ENCODE peak calls at places on chromosomes 12 and 14, in five cellular contexts. T is K562, Z is H1, A is HepG2, F is GM12878. Q is an unnamed sample.

GRCh38 chr14:100615736-100616695 is 28.8 kb upstream of the BEGAIN start:
- DNase-seq in T (no peak), Z (no peak), A (no peak), F (no peak), Q (no peak)

GRCh38 chr12:43880547-43880946 is 44.7 kb downstream of the TMEM117 start:
- DNase-seq in T (no peak), Z (no peak), A (no peak), F (no peak), Q (no peak)

GRCh38 chr12:95548056-95548538 is 3.2 kb downstream of the USP44 start:
- DNase-seq in T (peak; percentile 26), Z (peak; percentile 66), A (no peak), F (no peak), Q (no peak)

GRCh38 chr12:65646127-65646643 is 178.1 kb upstream of the HMGA2 start:
- DNase-seq in T (no peak), Z (no peak), A (no peak), F (no peak), Q (no peak)

GRCh38 chr14:102784892-102785597 is 7.8 kb downstream of the TRAF3 start:
- DNase-seq in T (no peak), Z (no peak), A (no peak), F (no peak), Q (no peak)

GRCh38 chr12:46296822-46297221 is 28.0 kb upstream of the SLC38A1 start:
- DNase-seq in T (no peak), Z (no peak), A (no peak), F (no peak), Q (no peak)

GRCh38 chr12:70919597-70920035 is 922 bp downstream of the PTPRR start:
- DNase-seq in T (no peak), Z (no peak), A (no peak), F (no peak), Q (no peak)

GRCh38 chr14:22994762-22995275 is 12.5 kb upstream of the AJUBA start:
- DNase-seq in T (peak; percentile 32), Z (no peak), A (peak; percentile 67), F (no peak), Q (no peak)

GRCh38 chr12:68482660-68483059 is 128.0 kb upstream of the RAP1B start:
- DNase-seq in T (no peak), Z (no peak), A (no peak), F (peak; percentile 89), Q (no peak)

GRCh38 chr12:97763113-97763512 is 300.5 kb downstream of the RMST start:
- DNase-seq in T (no peak), Z (no peak), A (no peak), F (no peak), Q (no peak)

GRCh38 chr14:76050797-76051392 is 65.3 kb downstream of the IFT43 start:
- DNase-seq in T (peak; percentile 45), Z (peak; percentile 79), A (peak; percentile 47), F (peak; percentile 21), Q (peak; percentile 21)

GRCh38 chr14:91420686-91421085 is 3.1 kb upstream of the CCDC88C start:
- DNase-seq in T (no peak), Z (peak; percentile 20), A (peak; percentile 65), F (no peak), Q (no peak)

GRCh38 chr14:33127531-33127930 is 188.9 kb downstream of the NPAS3 start:
- DNase-seq in T (no peak), Z (no peak), A (no peak), F (no peak), Q (no peak)

GRCh38 chr12:129073157-129073915 is 220.1 kb downstream of the GLT1D1 start:
- DNase-seq in T (no peak), Z (no peak), A (no peak), F (no peak), Q (no peak)

GRCh38 chr12:78392918-78393317 is 471.7 kb upstream of the SYT1 start:
- DNase-seq in T (no peak), Z (no peak), A (no peak), F (no peak), Q (no peak)

GRCh38 chr12:38934696-38935095 is 29.3 kb upstream of the CPNE8 start:
- DNase-seq in T (no peak), Z (no peak), A (no peak), F (no peak), Q (no peak)

GRCh38 chr14:104979758-104980591 is 1.8 kb upstream of the AHNAK2 start:
- DNase-seq in T (no peak), Z (no peak), A (no peak), F (no peak), Q (no peak)
- TF ChIP-seq SRF in T (no peak), Z (no peak), A (no peak), F (no peak), Q (no peak)

GRCh38 chr14:60287452-60287851 is 38.4 kb downstream of the PPM1A start:
- DNase-seq in T (no peak), Z (no peak), A (no peak), F (no peak), Q (no peak)
- TF ChIP-seq SRF in T (no peak), Z (no peak), A (no peak), F (no peak), Q (no peak)

GRCh38 chr14:77478029-77478428 is 20.1 kb downstream of the AHSA1 start:
- DNase-seq in T (no peak), Z (no peak), A (no peak), F (no peak), Q (no peak)

GRCh38 chr14:77470192-77470870 is 12.4 kb downstream of the AHSA1 start:
- DNase-seq in T (no peak), Z (no peak), A (no peak), F (no peak), Q (no peak)

GRCh38 chr14:77478796-77479195 is 19.8 kb downstream of the ISM2 start:
- DNase-seq in T (no peak), Z (no peak), A (no peak), F (peak; percentile 30), Q (no peak)

GRCh38 chr14:77474763-77475162 is 16.9 kb downstream of the AHSA1 start:
- DNase-seq in T (no peak), Z (no peak), A (no peak), F (no peak), Q (no peak)

GRCh38 chr14:77475432-77476115 is 17.7 kb downstream of the AHSA1 start:
- DNase-seq in T (no peak), Z (no peak), A (no peak), F (no peak), Q (no peak)
- TF ChIP-seq SRF in T (no peak), Z (no peak), A (no peak), F (no peak), Q (no peak)

DNA sequence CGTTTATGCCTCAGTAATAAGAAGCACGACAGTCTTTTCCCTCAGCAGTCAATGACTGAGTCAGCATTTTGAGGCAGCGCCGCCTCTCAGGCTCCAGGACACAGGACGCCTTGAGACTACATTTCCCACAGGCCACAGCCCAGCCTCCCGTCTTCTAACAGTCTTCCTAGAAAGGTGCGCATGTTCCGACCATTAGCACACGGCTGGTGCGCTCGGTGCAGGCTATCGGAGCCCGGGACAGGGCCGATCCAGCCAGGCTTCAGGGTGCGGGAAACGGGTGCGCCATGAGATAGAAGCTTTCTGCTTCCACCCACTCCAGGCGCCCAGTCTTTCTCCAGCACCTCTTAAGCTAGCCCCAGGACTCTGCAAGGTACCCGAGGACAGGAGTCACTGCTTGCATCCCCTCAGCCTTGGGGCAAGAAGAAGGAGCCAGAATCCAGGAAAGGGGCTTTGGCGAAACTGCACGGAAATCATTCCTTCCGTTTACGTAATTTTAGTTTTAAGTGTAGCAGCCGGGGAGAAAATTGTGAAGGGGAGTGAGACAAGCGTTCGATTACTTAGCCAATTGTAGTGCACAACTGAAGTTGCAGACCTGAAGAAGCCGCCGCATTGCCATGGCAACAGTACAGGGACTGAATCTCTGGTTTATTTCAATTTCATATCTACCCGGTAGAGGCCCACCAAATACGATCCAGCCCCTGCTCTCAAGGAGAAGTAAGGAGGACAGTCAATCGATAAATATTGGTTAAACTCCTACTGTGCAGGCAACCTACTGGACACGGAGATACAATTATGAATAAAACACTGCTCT is 53.9 kb downstream of the ZNF641 start:
- DNase-seq in T (peak; percentile 58), Z (peak; percentile 70), A (no peak), F (no peak), Q (no peak)
- TF ChIP-seq SRF in T (no peak), Z (no peak), A (no peak), F (no peak), Q (no peak)

GRCh38 chr12:27462151-27462694 is 15.7 kb downstream of the SMCO2 start:
- DNase-seq in T (no peak), Z (no peak), A (no peak), F (no peak), Q (no peak)
- TF ChIP-seq SRF in T (no peak), Z (no peak), A (no peak), F (no peak), Q (no peak)

DNA sequence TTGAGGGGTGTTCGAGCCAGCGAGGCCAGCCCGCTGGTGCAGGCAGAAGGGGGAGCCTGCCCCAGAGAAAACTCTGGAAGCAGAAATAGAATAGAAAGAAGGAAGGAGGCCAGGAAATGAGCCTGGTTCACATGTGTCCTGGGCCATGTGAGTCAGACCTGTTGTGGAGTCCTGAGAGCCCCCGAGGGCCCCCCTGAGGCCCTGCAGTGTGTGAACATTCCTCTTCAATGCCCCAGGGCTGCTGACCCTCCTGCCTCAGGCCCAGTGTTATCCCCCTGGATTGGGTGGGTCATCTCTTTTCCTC is 174 bp upstream of the LRP1-AS start:
- DNase-seq in T (no peak), Z (no peak), A (peak; percentile 44), F (no peak), Q (no peak)
- TF ChIP-seq SRF in T (no peak), Z (no peak), A (no peak), F (no peak), Q (no peak)

Q was measured in HCT116.